ENCODE peak calls at places on chromosomes 16 and 17, in four cellular contexts. V is IMR-90, B is H1, G is H9. A is an unnamed sample.
A peak's percentile ranks its signal among the peaks of the same experiment; 100 is the strongest.

GRCh38 chr17:50003916-50004315 is 8.9 kb upstream of the DLX3 start:
- DNase-seq in V (no peak), G (no peak), B (no peak), A (no peak)

GRCh38 chr16:56615353-56615752 is 7.0 kb downstream of the MT2A start:
- DNase-seq in G (no peak), V (peak; percentile 48), B (no peak), A (no peak)

GRCh38 chr16:24149102-24149501 is 107.0 kb upstream of the CACNG3 start:
- DNase-seq in G (no peak), B (no peak), V (no peak), A (no peak)

GRCh38 chr17:3659541-3660111 is 8.8 kb downstream of the TAX1BP3 start:
- DNase-seq in V (peak; percentile 83), G (peak; percentile 42), B (no peak), A (no peak)

GRCh38 chr16:79409970-79410369 is 190.6 kb downstream of the MAF start:
- DNase-seq in V (no peak), B (no peak), G (no peak), A (no peak)

GRCh38 chr17:3978421-3979275 is 14.4 kb upstream of the ATP2A3 start:
- DNase-seq in B (no peak), G (peak; percentile 17), V (no peak), A (no peak)

GRCh38 chr16:82694239-82694874 is 67.6 kb downstream of the CDH13 start:
- DNase-seq in B (no peak), G (no peak), V (peak; percentile 85), A (no peak)

GRCh38 chr16:2229091-2229490 is 5.7 kb downstream of the E4F1 start:
- DNase-seq in G (no peak), V (no peak), B (no peak), A (no peak)

GRCh38 chr17:51709867-51710266 is 448.6 kb downstream of the CA10 start:
- DNase-seq in G (no peak), V (no peak), B (no peak), A (no peak)

GRCh38 chr16:29683543-29684090 is 4.6 kb downstream of the QPRT start:
- DNase-seq in B (no peak), G (no peak), V (no peak), A (no peak)

GRCh38 chr16:77775911-77776909 is 12.2 kb upstream of the VAT1L start:
- DNase-seq in B (no peak), G (no peak), V (peak; percentile 65), A (no peak)

GRCh38 chr17:18981642-18982424 is 22.7 kb downstream of the FAM83G start:
- DNase-seq in G (no peak), V (peak; percentile 82), B (no peak), A (peak; percentile 74)

GRCh38 chr17:18987230-18987610 is 17.3 kb downstream of the FAM83G start:
- DNase-seq in V (no peak), B (no peak), G (no peak), A (no peak)

GRCh38 chr17:18986541-18987229 is 17.9 kb downstream of the FAM83G start:
- DNase-seq in G (no peak), B (no peak), V (no peak), A (no peak)

GRCh38 chr17:18985475-18985874 is 19.1 kb downstream of the FAM83G start:
- DNase-seq in B (no peak), V (no peak), G (no peak), A (no peak)

DNA sequence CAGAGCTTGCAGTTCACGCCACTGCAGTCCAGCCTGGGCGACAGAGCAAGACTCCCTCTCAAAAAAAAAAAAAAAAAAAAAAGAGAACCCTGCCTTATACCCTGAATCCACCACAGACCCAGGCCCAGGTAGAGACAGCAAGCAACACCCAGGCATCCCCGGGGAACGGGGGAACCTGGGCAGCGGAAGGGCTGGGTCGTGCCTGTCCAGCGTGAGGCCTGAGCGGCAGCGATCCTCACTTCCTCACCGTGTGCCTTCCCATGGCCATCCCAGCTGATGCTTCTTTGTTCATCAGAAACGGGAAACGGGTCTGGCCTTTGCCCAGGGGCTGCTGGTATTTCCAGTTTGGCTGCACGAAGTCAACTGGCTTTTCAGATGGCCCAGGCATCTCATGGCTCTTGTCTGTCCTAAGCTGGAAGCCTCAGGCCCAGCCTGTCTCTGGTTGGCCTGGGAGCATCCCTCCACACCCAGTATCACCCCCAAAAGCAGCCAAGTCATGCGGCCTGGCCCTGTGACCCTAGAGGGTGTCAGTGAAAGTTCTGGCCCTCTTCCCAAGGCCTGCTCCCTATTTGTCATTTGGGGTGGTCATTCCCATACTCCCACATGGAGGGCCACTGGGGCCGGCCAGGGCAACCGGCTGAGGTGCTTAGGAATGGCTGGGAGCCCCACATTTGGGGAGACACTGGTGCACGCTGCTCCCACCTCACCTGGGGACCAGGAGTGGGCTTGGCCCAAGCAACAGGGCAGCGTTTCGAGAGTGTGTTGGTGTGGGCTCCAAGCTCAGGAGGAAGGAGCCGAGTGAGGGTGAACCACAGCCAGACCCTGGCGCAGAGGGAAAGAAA is 20.1 kb downstream of the FAM83G start:
- DNase-seq in B (no peak), V (no peak), G (no peak), A (no peak)
- H3K18ac ChIP-seq in B (no peak overlapping the region), V (no peak overlapping the region), G (no peak overlapping the region), A (no peak overlapping the region)

DNA sequence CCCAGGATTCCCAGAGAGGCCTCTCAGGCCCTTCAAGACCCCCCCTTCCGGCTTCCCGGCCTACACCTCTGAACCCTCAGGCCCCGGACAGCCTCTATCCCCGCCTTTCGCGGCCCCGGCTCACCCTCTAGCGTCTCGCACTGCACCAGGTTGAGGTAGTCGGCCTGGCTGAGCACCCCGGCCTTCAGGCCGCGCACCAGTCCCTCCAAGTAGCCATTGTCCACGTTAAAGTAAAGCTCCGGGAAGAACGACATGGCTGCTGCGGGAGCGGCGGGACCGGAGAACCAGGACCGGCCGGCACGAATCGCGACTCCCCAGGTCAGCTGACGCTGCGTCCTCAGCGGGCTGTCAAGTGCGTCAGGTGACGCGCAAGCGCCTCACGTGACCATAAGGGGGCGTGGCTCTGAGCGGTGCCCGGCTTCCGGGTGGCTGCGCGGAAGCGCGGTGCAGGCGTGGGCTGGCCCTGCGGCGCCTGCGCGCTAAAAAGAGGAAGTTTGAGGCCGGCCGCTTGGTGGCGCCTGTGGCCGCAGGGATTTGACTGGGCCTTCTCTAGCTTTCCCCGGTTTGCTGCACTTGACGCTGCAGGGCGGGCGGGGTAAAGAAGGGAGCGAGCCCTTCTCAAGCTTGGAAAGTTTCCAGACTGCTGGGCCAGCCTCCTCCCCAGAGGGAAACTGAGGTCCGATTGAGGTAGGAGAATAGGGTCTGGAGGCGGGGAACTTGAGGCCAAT is at the start of gene ATP6V0D1:
- DNase-seq in B (peak; percentile 99), G (peak; percentile 98), V (peak; percentile 97), A (peak; percentile 98)
- H4K5ac ChIP-seq in B (peak within 1 kb of the TSS; percentile 85), G (no peak within 1 kb of the TSS), V (peak within 1 kb of the TSS; percentile 76), A (no peak within 1 kb of the TSS)

DNA sequence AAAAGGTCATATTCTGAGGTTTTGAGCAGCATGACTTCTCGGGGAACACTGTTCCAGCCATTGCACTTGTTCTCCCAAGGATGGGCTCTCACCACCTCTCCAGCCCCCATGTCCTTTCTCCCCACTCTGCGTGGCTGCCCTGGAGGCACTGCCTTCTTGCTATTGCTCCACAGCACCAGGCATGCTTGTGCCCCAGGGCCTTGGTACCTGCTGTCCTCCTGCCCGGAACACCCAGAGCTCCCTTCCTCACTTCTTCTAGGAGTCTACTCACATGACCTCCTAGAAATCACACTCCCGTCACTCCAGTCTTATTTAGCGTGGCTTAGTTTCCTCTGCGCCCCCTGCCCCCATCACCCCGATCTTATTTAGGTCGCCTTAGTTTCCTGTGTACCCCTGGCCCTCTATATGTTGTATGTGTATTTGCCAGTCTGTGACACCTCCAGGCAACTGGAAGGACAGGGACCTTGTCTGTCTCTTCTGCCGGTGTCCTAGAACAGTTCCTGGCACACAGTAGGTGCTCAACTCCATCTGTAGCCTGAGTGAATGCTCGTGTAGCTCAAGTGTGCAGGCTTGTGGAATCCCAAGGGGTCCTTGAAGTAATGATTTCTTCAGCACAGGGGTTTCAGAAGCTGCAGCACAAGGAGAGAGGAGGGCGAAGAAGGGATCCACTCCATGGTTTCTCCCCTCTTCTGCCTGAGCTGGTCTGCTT is 208.6 kb upstream of the CIBAR2 start:
- DNase-seq in G (no peak), V (no peak), B (no peak), A (no peak)
- H2BK120ac ChIP-seq in G (no peak overlapping the region), V (no peak overlapping the region), B (no peak overlapping the region), A (no peak overlapping the region)

GRCh38 chr17:36629252-36629847 is 28.0 kb downstream of the MRM1 start:
- DNase-seq in G (peak; percentile 91), V (peak; percentile 51), B (peak; percentile 99), A (peak; percentile 75)
- H3K18ac ChIP-seq in G (no peak overlapping the region), V (no peak overlapping the region), B (no peak overlapping the region), A (no peak overlapping the region)

GRCh38 chr16:54772400-54772799 is 158.3 kb upstream of the IRX5 start:
- DNase-seq in V (no peak), B (no peak), G (no peak), A (no peak)
- H4K5ac ChIP-seq in V (no peak overlapping the region), B (no peak overlapping the region), G (no peak overlapping the region), A (no peak overlapping the region)

GRCh38 chr17:29624586-29624985 is 1.9 kb upstream of the CORO6 start:
- DNase-seq in G (no peak), V (no peak), B (no peak), A (no peak)

GRCh38 chr17:29620779-29621500 is 1.8 kb downstream of the CORO6 start:
- DNase-seq in V (no peak), G (no peak), B (no peak), A (no peak)

GRCh38 chr17:29621751-29622194 is 939 bp downstream of the CORO6 start:
- DNase-seq in V (no peak), B (no peak), G (no peak), A (no peak)

GRCh38 chr17:29623283-29623647 is 553 bp upstream of the CORO6 start:
- DNase-seq in G (no peak), V (no peak), B (no peak), A (no peak)

GRCh38 chr17:29622337-29623282 is at the start of gene CORO6:
- DNase-seq in V (peak; percentile 23), B (peak; percentile 94), G (peak; percentile 92), A (peak; percentile 79)
- H2BK120ac ChIP-seq in V (peak within 1 kb of the TSS; percentile 8), B (no peak within 1 kb of the TSS), G (no peak within 1 kb of the TSS), A (no peak within 1 kb of the TSS)

GRCh38 chr16:68273459-68273858 is 9.1 kb downstream of the SLC7A6 start:
- DNase-seq in G (no peak), B (no peak), V (no peak), A (no peak)
- H3K18ac ChIP-seq in G (no peak overlapping the region), B (no peak overlapping the region), V (no peak overlapping the region), A (no peak overlapping the region)

DNA sequence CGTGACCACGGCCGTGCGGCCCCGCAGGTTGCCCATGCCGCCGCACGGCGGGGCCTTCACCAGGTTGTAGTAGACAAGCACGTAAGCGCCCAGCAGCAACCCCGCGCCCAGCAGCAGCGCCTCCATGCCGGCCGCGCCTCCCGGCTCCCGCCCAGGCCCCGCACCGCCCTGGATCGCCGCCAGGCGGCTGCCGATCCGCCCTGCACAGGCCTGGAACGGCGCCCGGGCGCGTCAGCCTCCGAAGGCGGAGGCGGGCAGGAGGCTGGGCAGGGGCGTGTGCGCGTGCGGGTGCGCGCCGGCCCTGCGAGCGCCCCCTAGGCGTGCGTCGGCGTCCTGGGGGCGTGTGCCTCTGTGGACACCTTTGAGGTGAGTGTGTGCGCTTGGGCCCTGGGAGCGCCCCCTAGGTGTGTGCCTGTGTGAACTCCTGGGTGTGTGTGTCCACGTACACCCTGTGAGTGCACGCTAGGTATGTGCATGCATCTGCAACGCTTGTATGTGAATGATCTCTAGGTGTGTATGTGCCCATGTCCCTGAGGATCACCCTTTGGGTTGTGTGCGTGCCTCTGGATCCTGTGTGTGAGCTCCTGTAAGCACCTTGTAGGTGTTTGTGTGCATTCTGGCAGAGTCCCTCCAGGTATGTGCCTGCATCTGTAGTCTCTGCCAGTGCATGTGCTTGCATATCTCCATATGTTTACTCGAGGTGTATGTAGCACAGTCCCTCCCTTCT is at the start of gene DHRS13:
- DNase-seq in V (peak; percentile 83), G (peak; percentile 98), B (peak; percentile 97), A (peak; percentile 98)
- H4K5ac ChIP-seq in V (peak within 1 kb of the TSS; percentile 43), G (no peak within 1 kb of the TSS), B (no peak within 1 kb of the TSS), A (no peak within 1 kb of the TSS)

A was measured in mesendoderm.